ENCODE peak calls at places on chromosomes 4 and X, in eight cellular contexts. V, F, E, D, L, O, M and T are unnamed samples.

GRCh38 chr4:73620115-73620792 is at the start of gene RASSF6:
- DNase-seq in V (no peak), F (no peak), E (no peak), D (peak), L (no peak), O (peak), M (peak), T (peak)

GRCh38 chrX:26915064-26915463 is 548.1 kb downstream of the PPP4R3C start:
- DNase-seq in V (no peak), F (no peak), E (no peak), D (no peak), L (no peak), O (no peak), M (no peak), T (no peak)

GRCh38 chr4:73599182-73599581 is 21.1 kb downstream of the RASSF6 start:
- DNase-seq in V (no peak), F (no peak), E (no peak), D (peak), L (peak), O (no peak), M (peak), T (peak)

GRCh38 chr4:138239496-138239895 is 2.7 kb downstream of the SLC7A11 start:
- DNase-seq in V (no peak), F (no peak), E (no peak), D (no peak), L (no peak), O (no peak), M (no peak), T (no peak)

GRCh38 chr4:20028694-20029093 is 223.0 kb upstream of the SLIT2 start:
- DNase-seq in V (no peak), F (no peak), E (no peak), D (no peak), L (no peak), O (no peak), M (no peak), T (no peak)

GRCh38 chr4:7649741-7650531 is 215.2 kb upstream of the PSAPL1 start:
- DNase-seq in V (peak), F (peak), E (no peak), D (no peak), L (no peak), O (no peak), M (peak), T (peak)

GRCh38 chrX:1493317-1493856 is 40.7 kb upstream of the ASMTL start:
- DNase-seq in V (peak), F (no peak), E (no peak), D (no peak), L (no peak), O (no peak), M (no peak), T (no peak)

GRCh38 chr4:162485486-162485885 is 321.7 kb upstream of the FSTL5 start:
- DNase-seq in V (no peak), F (no peak), E (no peak), D (no peak), L (no peak), O (no peak), M (no peak), T (no peak)

GRCh38 chr4:114734581-114734980 is 136.0 kb downstream of the UGT8 start:
- DNase-seq in V (no peak), F (no peak), E (no peak), D (no peak), L (no peak), O (no peak), M (no peak), T (no peak)

GRCh38 chrX:69158166-69159040 is 6.8 kb downstream of the PJA1 start:
- DNase-seq in V (peak), F (no peak), E (no peak), D (no peak), L (peak), O (no peak), M (peak), T (peak)

GRCh38 chrX:100417671-100418070 is 7.6 kb upstream of the PCDH19 start:
- DNase-seq in V (no peak), F (no peak), E (no peak), D (no peak), L (no peak), O (no peak), M (no peak), T (no peak)

GRCh38 chr4:110309686-110310085 is 111.3 kb upstream of the ELOVL6 start:
- DNase-seq in V (no peak), F (no peak), E (no peak), D (no peak), L (no peak), O (no peak), M (no peak), T (no peak)

GRCh38 chr4:15682790-15683495 is 1.3 kb downstream of the FAM200B start:
- DNase-seq in V (no peak), F (no peak), E (no peak), D (no peak), L (no peak), O (no peak), M (no peak), T (no peak)

GRCh38 chrX:9519546-9520210 is 54.8 kb downstream of the TBL1X start:
- DNase-seq in V (peak), F (no peak), E (no peak), D (no peak), L (no peak), O (no peak), M (no peak), T (no peak)
- TF ChIP-seq POLR2AphosphoS5 in V (peak), F (no peak), E (no peak), D (no peak), L (no peak), O (no peak), M (peak), T (no peak)

DNA sequence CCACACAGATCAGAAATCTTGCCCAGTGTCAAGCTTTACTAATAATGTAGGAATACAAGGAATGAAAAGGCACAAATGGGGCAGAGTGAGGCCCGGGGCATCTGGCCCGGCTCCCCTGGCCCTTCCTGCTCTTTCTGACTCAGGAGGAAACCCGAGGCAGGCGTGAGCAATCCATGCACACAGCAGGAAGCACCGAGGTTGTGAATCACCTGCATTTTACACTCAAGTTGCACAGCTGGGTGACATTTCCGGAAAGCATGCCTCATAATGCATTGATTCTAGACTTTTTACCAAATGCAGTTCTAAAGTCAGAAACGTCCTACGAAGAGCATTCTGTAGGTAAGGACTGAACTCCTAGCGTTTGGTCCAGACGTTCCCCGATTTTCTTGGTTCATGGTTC is 38.9 kb downstream of the PRIMPOL start:
- DNase-seq in V (no peak), F (no peak), E (no peak), D (no peak), L (no peak), O (no peak), M (no peak), T (no peak)
- TF ChIP-seq POLR2AphosphoS5 in V (no peak), F (no peak), E (no peak), D (no peak), L (no peak), O (no peak), M (no peak), T (no peak)

GRCh38 chrX:74179071-74179470 is 124.9 kb upstream of the ZCCHC13 start:
- DNase-seq in V (no peak), F (no peak), E (no peak), D (no peak), L (peak), O (no peak), M (no peak), T (no peak)
- TF ChIP-seq POLR2AphosphoS5 in V (no peak), F (no peak), E (no peak), D (no peak), L (no peak), O (no peak), M (no peak), T (no peak)

DNA sequence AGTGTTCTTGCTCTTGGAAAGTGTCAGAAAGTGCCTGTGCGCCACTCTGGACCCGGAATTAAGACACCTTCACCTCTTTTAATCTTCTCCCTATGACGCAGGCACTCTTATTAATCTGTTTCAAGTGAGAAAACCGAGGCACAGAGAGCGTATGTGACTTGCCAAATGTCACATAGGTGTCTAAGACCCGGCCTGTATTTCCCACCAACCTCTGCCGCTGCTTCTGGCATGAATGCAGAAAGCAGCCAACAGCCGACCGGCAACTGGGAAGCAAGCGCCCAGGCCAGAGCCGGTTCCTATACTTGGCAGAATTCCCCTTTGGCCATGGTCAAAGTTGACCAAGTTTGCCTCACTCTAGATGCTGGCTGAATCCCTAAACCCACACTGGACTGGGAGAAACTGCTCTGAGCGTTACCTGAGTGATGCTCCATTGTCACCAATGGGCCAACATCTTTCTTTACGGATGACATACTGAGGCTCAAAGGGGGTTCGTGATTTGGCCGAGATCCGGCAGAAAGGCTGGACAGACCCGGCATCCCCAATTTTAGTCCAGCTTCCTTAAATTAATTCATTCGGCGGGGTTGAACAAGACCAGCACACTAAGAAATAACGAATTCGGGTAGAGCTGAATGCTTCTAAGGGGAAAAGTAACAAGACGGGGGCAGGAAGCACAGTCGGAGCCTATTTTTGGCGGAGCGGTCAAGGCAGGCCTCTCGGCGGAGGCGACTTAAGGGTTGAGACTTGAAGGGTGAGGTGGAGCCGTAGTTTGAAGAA is 11.2 kb downstream of the MSX1 start:
- DNase-seq in V (no peak), F (no peak), E (no peak), D (no peak), L (no peak), O (no peak), M (no peak), T (no peak)
- TF ChIP-seq POLR2AphosphoS5 in V (no peak), F (no peak), E (no peak), D (no peak), L (no peak), O (no peak), M (no peak), T (no peak)

GRCh38 chrX:154358829-154359228 is 15.6 kb downstream of the FLNA start:
- DNase-seq in V (no peak), F (no peak), E (no peak), D (no peak), L (no peak), O (no peak), M (no peak), T (no peak)
- TF ChIP-seq POLR2AphosphoS5 in V (no peak), F (no peak), E (no peak), D (no peak), L (no peak), O (no peak), M (no peak), T (no peak)

GRCh38 chr4:10020871-10021676 is at the start of gene SLC2A9:
- DNase-seq in V (peak), F (no peak), E (peak), D (peak), L (peak), O (peak), M (peak), T (no peak)
- TF ChIP-seq POLR2AphosphoS5 in V (no peak), F (no peak), E (no peak), D (no peak), L (peak), O (peak), M (no peak), T (no peak)

GRCh38 chr4:5033266-5033945 is 14.1 kb upstream of the CYTL1 start:
- DNase-seq in V (no peak), F (no peak), E (no peak), D (no peak), L (no peak), O (no peak), M (no peak), T (no peak)
- TF ChIP-seq POLR2AphosphoS5 in V (no peak), F (no peak), E (peak), D (peak), L (no peak), O (no peak), M (no peak), T (no peak)